ENCODE peak calls at places on chromosomes 4 and X, in four cellular contexts. Z, G, R and S are unnamed samples.

GRCh38 chr4:54728342-54728741 is 70.6 kb downstream of the KIT start:
- DNase-seq in Z (no peak), G (no peak), R (no peak), S (no peak)

GRCh38 chr4:150007512-150007911 is 70.7 kb upstream of the DCLK2 start:
- DNase-seq in Z (no peak), G (no peak), R (no peak), S (peak)

GRCh38 chr4:3865986-3866812 is 100.0 kb downstream of the ADRA2C start:
- DNase-seq in Z (no peak), G (no peak), R (peak), S (no peak)

GRCh38 chr4:40189997-40190396 is 6.8 kb upstream of the RHOH start:
- DNase-seq in Z (no peak), G (no peak), R (no peak), S (no peak)

GRCh38 chr4:142559986-142560385 is 286.1 kb downstream of the INPP4B start:
- DNase-seq in Z (no peak), G (no peak), R (no peak), S (no peak)

GRCh38 chr4:71833175-71833900 is 49.5 kb upstream of the GC start:
- DNase-seq in Z (peak), G (peak), R (no peak), S (no peak)

GRCh38 chrX:77087529-77088169 is 359.5 kb upstream of the FGF16 start:
- DNase-seq in Z (peak), G (no peak), R (no peak), S (peak)

GRCh38 chrX:40087574-40088298 is 10.0 kb downstream of the BCOR start:
- DNase-seq in Z (no peak), G (no peak), R (no peak), S (no peak)

GRCh38 chrX:113935516-113935915 is 648.4 kb upstream of the HTR2C start:
- DNase-seq in Z (no peak), G (no peak), R (no peak), S (no peak)

GRCh38 chr4:96504386-96504785 is 664.5 kb downstream of the PDHA2 start:
- DNase-seq in Z (no peak), G (no peak), R (no peak), S (no peak)

GRCh38 chr4:129043523-129043922 is 49.8 kb downstream of the SCLT1 start:
- DNase-seq in Z (no peak), G (no peak), R (no peak), S (peak)

GRCh38 chr4:80092088-80092487 is 19.1 kb upstream of the ANTXR2 start:
- DNase-seq in Z (no peak), G (no peak), R (no peak), S (no peak)
- TF ChIP-seq CTCF in Z (no peak), G (no peak), R (no peak), S (no peak)

GRCh38 chrX:18227458-18227857 is 6.8 kb upstream of the BEND2 start:
- DNase-seq in Z (no peak), G (no peak), R (no peak), S (no peak)

GRCh38 chrX:18228069-18228468 is 7.4 kb upstream of the BEND2 start:
- DNase-seq in Z (no peak), G (no peak), R (no peak), S (no peak)
- H3K4me3 ChIP-seq in Z (no peak), G (no peak), R (no peak), S (no peak)

GRCh38 chrX:115949900-115950822 is 220.4 kb upstream of the AGTR2 start:
- DNase-seq in Z (peak), G (no peak), R (no peak), S (no peak)
- TF ChIP-seq CTCF in Z (no peak), G (no peak), R (peak), S (no peak)

GRCh38 chrX:53281321-53281822 is at the start of gene IQSEC2:
- DNase-seq in Z (peak), G (peak), R (peak), S (peak)

GRCh38 chrX:53282313-53282712 is 929 bp upstream of the IQSEC2 start:
- DNase-seq in Z (no peak), G (no peak), R (no peak), S (peak)

GRCh38 chrX:53280316-53280702 is 1.1 kb downstream of the IQSEC2 start:
- DNase-seq in Z (no peak), G (no peak), R (no peak), S (no peak)

GRCh38 chrX:53280703-53281320 is 572 bp downstream of the IQSEC2 start:
- DNase-seq in Z (peak), G (no peak), R (peak), S (peak)

DNA sequence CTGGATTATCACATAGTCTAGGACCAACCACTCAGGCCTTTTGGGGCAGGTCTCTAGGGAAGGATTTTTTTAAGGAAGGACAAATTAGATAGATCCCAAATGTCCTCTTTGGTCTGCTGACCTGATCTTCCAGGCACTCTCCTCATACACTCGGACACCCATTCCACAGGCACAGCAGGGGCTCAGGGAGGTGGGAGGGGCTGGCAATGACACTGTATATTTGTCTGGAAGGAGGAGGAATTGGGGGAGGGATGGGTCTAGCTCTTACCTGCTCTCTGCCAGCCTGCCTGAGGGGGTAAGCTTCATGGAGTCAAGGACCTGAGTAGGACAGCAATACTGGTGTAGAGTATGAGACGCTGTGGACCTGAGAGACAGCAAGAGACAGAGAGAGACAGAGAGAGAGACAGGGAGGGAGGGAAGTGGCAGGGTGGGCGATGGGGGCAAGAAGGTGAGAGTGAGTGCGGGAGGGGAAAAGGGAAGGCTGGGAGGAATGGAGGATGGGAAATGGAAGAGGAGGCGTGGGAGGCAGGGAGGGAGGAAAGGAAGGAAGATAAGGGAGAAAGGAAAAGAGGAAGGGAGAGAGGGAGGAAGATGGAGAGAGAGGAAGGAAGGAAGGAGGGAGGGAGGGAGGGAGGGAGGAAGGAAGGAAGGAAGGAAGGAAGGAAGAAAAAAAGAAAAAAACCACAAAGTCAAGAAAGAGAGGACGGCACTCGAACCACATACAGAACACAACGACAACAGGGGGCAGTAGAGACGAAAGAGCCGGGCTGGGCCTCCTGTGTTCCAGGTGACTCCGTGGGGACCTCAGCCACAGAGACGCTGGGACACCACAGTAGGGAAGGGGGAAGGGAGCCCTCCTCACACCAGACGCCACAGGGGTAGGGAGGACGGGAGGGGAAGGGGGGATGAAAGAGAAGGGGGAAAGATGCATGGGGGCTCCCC is 1.8 kb downstream of the IQSEC2 start:
- DNase-seq in Z (peak), G (no peak), R (peak), S (no peak)
- H3K4me3 ChIP-seq in Z (peak), G (no peak), R (peak), S (no peak)

GRCh38 chr4:102827674-102828496 is 534 bp upstream of the UBE2D3 start:
- DNase-seq in Z (peak), G (peak), R (peak), S (peak)
- TF ChIP-seq CTCF in Z (no peak), G (no peak), R (no peak), S (peak)

DNA sequence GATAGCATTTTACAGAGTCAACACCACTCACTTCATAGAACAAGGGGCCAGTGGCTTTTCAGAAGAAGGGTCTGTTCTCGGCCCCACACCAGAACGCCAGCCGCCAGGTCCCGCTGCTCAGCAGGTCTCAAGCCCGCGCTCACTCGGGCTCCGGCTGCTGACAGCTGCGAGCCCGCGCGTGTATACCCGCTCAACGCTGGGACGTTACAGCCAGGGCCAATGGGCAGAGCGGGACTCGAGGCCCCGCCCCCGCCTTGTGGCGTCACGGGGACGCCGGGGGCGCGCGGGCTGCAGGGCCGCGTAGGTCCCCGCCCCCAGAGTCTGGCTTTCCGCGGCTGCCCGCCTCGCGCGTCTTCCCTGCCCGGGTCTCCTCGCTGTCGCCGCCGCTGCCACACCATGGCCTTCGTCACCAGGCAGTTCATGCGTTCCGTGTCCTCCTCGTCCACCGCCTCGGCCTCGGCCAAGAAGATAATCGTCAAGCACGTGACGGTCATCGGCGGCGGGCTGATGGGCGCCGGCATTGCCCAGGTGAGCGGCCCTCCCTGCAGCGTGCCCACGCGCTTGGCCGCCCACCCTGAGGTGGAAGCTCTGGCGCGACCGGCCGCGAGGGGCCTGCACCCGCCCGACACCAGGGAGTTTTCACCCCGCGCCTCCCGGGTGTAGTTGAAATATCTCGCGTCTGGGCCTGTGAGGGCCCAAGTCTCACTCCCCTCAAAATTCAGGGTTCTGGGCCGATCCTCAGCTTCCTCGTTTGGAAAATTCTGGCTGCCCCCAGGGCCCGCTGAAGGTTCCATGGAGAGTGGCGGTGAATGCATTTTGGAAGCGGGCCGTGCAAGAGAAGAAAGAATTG is at the start of gene HADH:
- DNase-seq in Z (peak), G (peak), R (peak), S (peak)
- H3K4me3 ChIP-seq in Z (peak), G (peak), R (peak), S (peak)

DNA sequence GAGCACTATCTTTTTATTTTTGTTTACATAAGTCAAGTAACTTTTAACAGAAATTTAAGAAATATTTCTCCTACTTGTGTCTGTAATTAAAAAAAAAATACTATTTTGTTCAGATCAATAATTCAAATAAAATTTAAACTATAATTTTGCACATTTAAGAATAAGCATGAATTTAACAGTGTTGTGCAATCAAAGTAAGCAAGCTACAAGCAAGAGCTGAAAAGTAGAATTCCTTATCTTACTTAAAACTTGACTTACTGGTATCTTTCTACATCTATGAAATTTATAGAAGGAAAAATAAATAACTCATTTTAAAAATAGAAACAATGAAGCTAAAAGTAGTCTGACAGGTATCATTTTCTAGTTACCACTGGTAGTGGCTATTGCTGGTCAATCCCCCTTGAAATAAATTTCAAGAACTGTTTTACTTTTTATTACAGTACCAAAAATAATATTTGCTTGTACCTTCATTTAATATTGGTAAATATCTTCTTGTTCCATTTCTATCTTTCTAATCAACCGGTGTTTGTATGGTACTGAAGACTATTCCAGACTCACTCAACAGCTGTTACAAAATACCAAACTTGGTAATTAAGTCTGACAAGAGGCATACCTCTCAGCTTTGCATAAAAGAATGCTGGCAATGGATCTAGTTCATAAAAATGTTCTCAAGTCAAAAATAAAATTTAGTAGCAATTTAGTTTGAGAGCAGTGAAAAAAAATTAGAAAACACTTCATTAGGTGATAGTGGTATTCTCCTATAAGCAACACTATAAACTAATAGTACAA is 62.2 kb downstream of the NOCT start:
- DNase-seq in Z (no peak), G (no peak), R (no peak), S (no peak)
- TF ChIP-seq CTCF in Z (no peak), G (no peak), R (no peak), S (no peak)